ENCODE peak calls at places on chromosomes 2 and 18, in seven cellular contexts. T is mesenchymal stem cell, D is mesendoderm, Y is neuronal stem cell, E is H9, V is IMR-90, O is H1. Q is an unnamed sample.

GRCh38 chr18:36770315-36770946 is 58.4 kb downstream of the TPGS2 start:
- DNase-seq in T (no peak), D (no peak), Y (no peak), E (no peak), V (no peak), O (no peak), Q (no peak)

GRCh38 chr2:149422337-149422990 is 92.1 kb downstream of the LYPD6 start:
- DNase-seq in T (peak; percentile 24), D (peak; percentile 66), Y (no peak), E (no peak), V (peak; percentile 27), O (no peak), Q (peak; percentile 49)

GRCh38 chr2:3418766-3419165 is 39.3 kb downstream of the TRAPPC12 start:
- DNase-seq in T (no peak), D (no peak), Y (no peak), E (no peak), V (no peak), O (no peak), Q (no peak)

GRCh38 chr2:219684721-219685689 is 57.6 kb downstream of the SLC4A3 start:
- DNase-seq in T (peak; percentile 51), D (peak; percentile 90), Y (no peak), E (peak; percentile 94), V (peak; percentile 43), O (peak; percentile 73), Q (peak; percentile 85)

GRCh38 chr18:11871501-11871900 is 20.3 kb downstream of the CHMP1B start:
- DNase-seq in T (no peak), D (no peak), Y (no peak), E (no peak), V (no peak), O (no peak), Q (no peak)

GRCh38 chr18:48345596-48345995 is 63.6 kb downstream of the ZBTB7C start:
- DNase-seq in T (peak; percentile 19), D (no peak), Y (no peak), E (no peak), V (peak; percentile 4), O (no peak), Q (no peak)

GRCh38 chr2:61694312-61695274 is 156.4 kb upstream of the XPO1 start:
- DNase-seq in T (peak; percentile 79), D (peak; percentile 92), Y (peak; percentile 79), E (peak; percentile 95), V (peak; percentile 75), O (peak; percentile 98), Q (peak; percentile 78)

GRCh38 chr18:25648724-25649260 is 296.8 kb upstream of the ZNF521 start:
- DNase-seq in T (no peak), D (no peak), Y (no peak), E (no peak), V (peak; percentile 10), O (no peak), Q (no peak)

GRCh38 chr2:158742536-158742935 is 52.6 kb upstream of the DAPL1 start:
- DNase-seq in T (no peak), D (no peak), Y (no peak), E (no peak), V (no peak), O (no peak), Q (no peak)

GRCh38 chr18:80247403-80247916 is at the start of gene PARD6G:
- DNase-seq in T (peak; percentile 77), D (peak; percentile 56), Y (peak; percentile 63), E (peak; percentile 68), V (peak; percentile 60), O (peak; percentile 79), Q (peak; percentile 75)

GRCh38 chr2:163341426-163341825 is 394.4 kb downstream of the FIGN start:
- DNase-seq in T (peak; percentile 3), D (no peak), Y (no peak), E (no peak), V (peak; percentile 35), O (no peak), Q (no peak)

GRCh38 chr2:241315879-241316700 is at the start of gene SEPTIN2:
- DNase-seq in T (peak; percentile 77), D (peak; percentile 80), Y (no peak), E (no peak), V (peak; percentile 28), O (peak; percentile 99), Q (peak; percentile 51)

GRCh38 chr18:55500316-55501086 is 87.5 kb downstream of the TCF4 start:
- DNase-seq in T (peak; percentile 93), D (no peak), Y (no peak), E (no peak), V (peak; percentile 92), O (no peak), Q (peak; percentile 40)

GRCh38 chr18:30450927-30451326 is 591.6 kb downstream of the DSC3 start:
- DNase-seq in T (no peak), D (peak; percentile 34), Y (no peak), E (no peak), V (no peak), O (no peak), Q (peak; percentile 76)

GRCh38 chr2:9010866-9011265 is 7.4 kb upstream of the MBOAT2 start:
- DNase-seq in T (no peak), D (no peak), Y (no peak), E (no peak), V (peak; percentile 86), O (no peak), Q (no peak)

GRCh38 chr2:207097278-207097677 is 68.5 kb downstream of the KLF7 start:
- DNase-seq in T (no peak), D (no peak), Y (no peak), E (no peak), V (no peak), O (no peak), Q (no peak)

GRCh38 chr2:113754989-113755689 is 1.3 kb downstream of the SLC35F5 start:
- DNase-seq in T (peak; percentile 20), D (no peak), Y (no peak), E (no peak), V (no peak), O (no peak), Q (no peak)

GRCh38 chr2:65351948-65352595 is 80.3 kb downstream of the SPRED2 start:
- DNase-seq in T (no peak), D (no peak), Y (no peak), E (no peak), V (no peak), O (no peak), Q (no peak)
- H3K79me1 ChIP-seq in T (peaks cover 32% of the 10 kb centered on the region), D (peaks cover 11% of the 10 kb centered on the region), Y (no peaks in the 10 kb centered on the region), E (no peaks in the 10 kb centered on the region), V (peaks cover 85% of the 10 kb centered on the region), O (peaks cover 3% of the 10 kb centered on the region), Q (peaks cover 3% of the 10 kb centered on the region)

DNA sequence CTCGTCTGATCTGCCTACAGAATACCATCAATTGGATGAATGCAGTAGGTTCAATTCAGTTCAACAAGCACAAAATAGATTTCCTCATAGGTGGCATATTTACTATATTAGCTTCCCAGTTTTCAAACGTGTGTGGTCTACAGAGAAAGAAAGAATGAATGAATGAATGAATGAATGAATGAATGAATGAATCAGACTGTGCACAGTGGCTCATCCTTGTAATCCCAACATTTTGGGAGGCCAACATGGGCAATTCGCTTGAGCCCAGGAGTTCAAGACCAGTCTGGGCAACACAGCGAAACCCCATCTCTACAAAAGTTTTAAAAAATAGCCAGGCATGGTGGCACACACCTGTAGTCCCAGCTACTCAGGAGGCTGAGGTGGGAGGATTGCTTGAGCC is 94.9 kb downstream of the TRABD2A start:
- DNase-seq in T (no peak), D (no peak), Y (no peak), E (no peak), V (no peak), O (no peak), Q (no peak)
- H3K79me1 ChIP-seq in T (no peaks in the 10 kb centered on the region), D (no peaks in the 10 kb centered on the region), Y (no peaks in the 10 kb centered on the region), E (no peaks in the 10 kb centered on the region), V (no peaks in the 10 kb centered on the region), O (no peaks in the 10 kb centered on the region), Q (no peaks in the 10 kb centered on the region)

GRCh38 chr2:50885948-50886347 is 146.0 kb downstream of the NRXN1 start:
- DNase-seq in T (no peak), D (no peak), Y (no peak), E (no peak), V (no peak), O (no peak), Q (no peak)
- H3K79me1 ChIP-seq in T (no peaks in the 10 kb centered on the region), D (no peaks in the 10 kb centered on the region), Y (no peaks in the 10 kb centered on the region), E (no peaks in the 10 kb centered on the region), V (no peaks in the 10 kb centered on the region), O (no peaks in the 10 kb centered on the region), Q (no peaks in the 10 kb centered on the region)

GRCh38 chr2:177129610-177130009 is 83.0 kb upstream of the HNRNPA3 start:
- DNase-seq in T (no peak), D (no peak), Y (no peak), E (no peak), V (no peak), O (no peak), Q (no peak)

GRCh38 chr2:177127821-177128220 is 84.8 kb upstream of the HNRNPA3 start:
- DNase-seq in T (no peak), D (peak; percentile 7), Y (no peak), E (no peak), V (no peak), O (no peak), Q (no peak)

GRCh38 chr2:177119099-177119498 is 93.5 kb upstream of the HNRNPA3 start:
- DNase-seq in T (no peak), D (no peak), Y (no peak), E (no peak), V (no peak), O (no peak), Q (no peak)

GRCh38 chr2:177123048-177123447 is 89.5 kb upstream of the HNRNPA3 start:
- DNase-seq in T (no peak), D (peak; percentile 48), Y (no peak), E (no peak), V (no peak), O (no peak), Q (no peak)

DNA sequence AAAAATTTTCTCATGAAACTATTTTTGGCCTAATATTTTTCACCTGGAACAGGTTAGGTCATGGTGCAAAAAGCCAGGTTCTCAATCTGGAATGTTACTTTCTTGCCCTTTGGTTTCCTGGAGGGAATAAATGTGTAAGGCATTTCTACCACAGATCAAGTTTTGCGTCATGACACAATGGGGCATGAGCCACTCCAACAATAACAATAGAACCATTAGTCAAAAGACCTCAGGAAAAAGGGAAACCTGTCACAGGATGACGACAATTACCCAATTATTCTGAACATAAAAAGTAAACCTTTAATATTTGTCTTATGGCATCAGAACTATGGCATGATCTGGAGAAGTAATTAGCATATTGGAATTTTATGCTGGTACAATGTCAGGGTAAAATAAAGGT is 88.2 kb upstream of the HNRNPA3 start:
- DNase-seq in T (no peak), D (no peak), Y (no peak), E (no peak), V (no peak), O (no peak), Q (no peak)
- H3K79me1 ChIP-seq in T (no peaks in the 10 kb centered on the region), D (no peaks in the 10 kb centered on the region), Y (no peaks in the 10 kb centered on the region), E (no peaks in the 10 kb centered on the region), V (no peaks in the 10 kb centered on the region), O (no peaks in the 10 kb centered on the region), Q (no peaks in the 10 kb centered on the region)

GRCh38 chr18:3494569-3494968 is 44.6 kb downstream of the TGIF1 start:
- DNase-seq in T (no peak), D (no peak), Y (no peak), E (no peak), V (no peak), O (no peak), Q (no peak)
- H3K79me1 ChIP-seq in T (no peaks in the 10 kb centered on the region), D (no peaks in the 10 kb centered on the region), Y (no peaks in the 10 kb centered on the region), E (no peaks in the 10 kb centered on the region), V (no peaks in the 10 kb centered on the region), O (no peaks in the 10 kb centered on the region), Q (no peaks in the 10 kb centered on the region)